ENCODE peak calls at places on chromosomes 2 and 18, in four cellular contexts. C is left colon; K is AG08396; F is activated CD8-positive, alpha-beta memory T cell treated with anti-CD3 and anti-CD28 coated beads, Interleukin-2, amount 50 U/mL, for 48 hours. W is an unnamed sample.

GRCh38 chr2:118047273-118047898 is 33.5 kb upstream of the CCDC93 start:
- DNase-seq in C (no peak), K (peak; percentile 8), F (no peak), W (no peak)

GRCh38 chr2:235291464-235291863 is 202.4 kb upstream of the AGAP1 start:
- DNase-seq in C (no peak), K (no peak), F (no peak), W (no peak)

GRCh38 chr2:225660262-225661091 is 261.0 kb downstream of the NYAP2 start:
- DNase-seq in C (peak; percentile 31), K (peak; percentile 73), F (peak; percentile 89), W (peak; percentile 40)

GRCh38 chr2:118841828-118842461 is 5.5 kb downstream of the EN1 start:
- DNase-seq in C (no peak), K (no peak), F (no peak), W (no peak)

GRCh38 chr2:224268441-224268840 is 133.5 kb downstream of the FAM124B start:
- DNase-seq in C (no peak), K (peak; percentile 37), F (no peak), W (no peak)

GRCh38 chr2:73085691-73086090 is 14.2 kb upstream of the SFXN5 start:
- DNase-seq in C (peak; percentile 75), K (peak; percentile 82), F (peak; percentile 90), W (peak; percentile 71)

GRCh38 chr2:240402566-240403295 is 32.7 kb upstream of the GPC1 start:
- DNase-seq in C (no peak), K (no peak), F (peak; percentile 43), W (no peak)

GRCh38 chr2:154449951-154450658 is 248.4 kb upstream of the KCNJ3 start:
- DNase-seq in C (no peak), K (no peak), F (no peak), W (no peak)

GRCh38 chr2:28343184-28343942 is 49.3 kb upstream of the FOSL2 start:
- DNase-seq in C (no peak), K (no peak), F (no peak), W (no peak)

GRCh38 chr2:239313776-239314175 is 87.0 kb downstream of the HDAC4 start:
- DNase-seq in C (no peak), K (no peak), F (peak; percentile 30), W (no peak)

GRCh38 chr2:23404426-23404825 is 19.4 kb downstream of the KLHL29 start:
- DNase-seq in C (peak; percentile 78), K (peak; percentile 55), F (no peak), W (no peak)

GRCh38 chr18:62716679-62717058 is 1.3 kb downstream of the PHLPP1 start:
- DNase-seq in C (peak; percentile 56), K (peak; percentile 19), F (peak; percentile 71), W (peak; percentile 25)

GRCh38 chr18:27844416-27844792 is 332.5 kb downstream of the CDH2 start:
- DNase-seq in C (no peak), K (no peak), F (no peak), W (no peak)

GRCh38 chr2:24456610-24457556 is 34.2 kb upstream of the NCOA1 start:
- DNase-seq in C (peak; percentile 54), K (peak; percentile 83), F (no peak), W (no peak)

GRCh38 chr2:126784636-126785035 is 114.1 kb upstream of the TEX51 start:
- DNase-seq in C (no peak), K (no peak), F (no peak), W (no peak)

GRCh38 chr2:217723078-217723477 is 279.7 kb downstream of the TNS1 start:
- DNase-seq in C (no peak), K (peak; percentile 47), F (no peak), W (no peak)

GRCh38 chr2:237414056-237414661 is at the start of gene COL6A3:
- DNase-seq in C (peak; percentile 69), K (peak; percentile 64), F (no peak), W (no peak)

GRCh38 chr18:38909972-38910371 is 1344.4 kb upstream of the CELF4 start:
- DNase-seq in C (no peak), K (no peak), F (no peak), W (no peak)

GRCh38 chr2:9735335-9735734 is 104.5 kb upstream of the YWHAQ start:
- DNase-seq in C (no peak), K (no peak), F (no peak), W (no peak)

GRCh38 chr2:75548036-75548573 is 12.6 kb downstream of the EVA1A start:
- DNase-seq in C (no peak), K (no peak), F (no peak), W (no peak)

GRCh38 chr2:152558174-152559091 is 158.8 kb downstream of the PRPF40A start:
- DNase-seq in C (no peak), K (peak; percentile 52), F (no peak), W (no peak)

GRCh38 chr2:86054539-86055082 is 51.1 kb downstream of the POLR1A start:
- DNase-seq in C (peak; percentile 17), K (no peak), F (peak; percentile 25), W (no peak)

GRCh38 chr18:9016819-9017169 is 85.7 kb upstream of the NDUFV2 start:
- DNase-seq in C (no peak), K (no peak), F (no peak), W (no peak)

W was measured in stimulated activated CD8-positive, alpha-beta memory T cell treated with anti-CD3 and anti-CD28 coated beads, Interleukin-12 subunit alpha, Interleukin-12 subunit beta, amount 100 ng/mL, for 1 hour.